ENCODE peak calls at places on chromosomes 16 and 17, in four cellular contexts. One of them, this sample, is unnamed.
A peak's percentile ranks its signal among the peaks of the same experiment; 100 is the strongest.

GRCh38 chr16:69772560-69773254 is 10.6 kb downstream of the WWP2 start:
- DNase-seq in GM23248: peak; percentile 12
- DNase-seq in HCT116: no peak
- DNase-seq in fibroblast of lung: peak; percentile 26
- DNase-seq in this sample: no peak

GRCh38 chr17:68400404-68400735 is 56.9 kb downstream of the WIPI1 start:
- DNase-seq in GM23248: no peak
- DNase-seq in HCT116: no peak
- DNase-seq in fibroblast of lung: no peak
- DNase-seq in this sample: no peak

GRCh38 chr17:45293413-45294211 is 23.2 kb downstream of the MAP3K14 start:
- DNase-seq in GM23248: peak; percentile 96
- DNase-seq in HCT116: peak; percentile 65
- DNase-seq in fibroblast of lung: peak; percentile 92
- DNase-seq in this sample: no peak

GRCh38 chr17:46035112-46035818 is 36.2 kb downstream of the STH start:
- DNase-seq in GM23248: no peak
- DNase-seq in HCT116: no peak
- DNase-seq in fibroblast of lung: no peak
- DNase-seq in this sample: no peak

GRCh38 chr17:44354582-44355309 is 8.9 kb downstream of the FAM171A2 start:
- DNase-seq in GM23248: peak; percentile 53
- DNase-seq in HCT116: no peak
- DNase-seq in fibroblast of lung: no peak
- DNase-seq in this sample: peak; percentile 84

GRCh38 chr17:4142107-4142900 is 526 bp downstream of the ZZEF1 start:
- DNase-seq in GM23248: peak; percentile 78
- DNase-seq in HCT116: no peak
- DNase-seq in fibroblast of lung: peak; percentile 34
- DNase-seq in this sample: peak; percentile 64

GRCh38 chr16:15521758-15522509 is 87.5 kb downstream of the BMERB1 start:
- DNase-seq in GM23248: no peak
- DNase-seq in HCT116: no peak
- DNase-seq in fibroblast of lung: no peak
- DNase-seq in this sample: no peak

GRCh38 chr17:49217651-49218413 is 7.3 kb downstream of the ABI3 start:
- DNase-seq in GM23248: no peak
- DNase-seq in HCT116: no peak
- DNase-seq in fibroblast of lung: no peak
- DNase-seq in this sample: peak; percentile 63

GRCh38 chr16:1817716-1818115 is 8.9 kb downstream of the HAGH start:
- DNase-seq in GM23248: no peak
- DNase-seq in HCT116: no peak
- DNase-seq in fibroblast of lung: no peak
- DNase-seq in this sample: no peak
- H2AFZ ChIP-seq in GM23248: no peak overlapping the region
- H2AFZ ChIP-seq in HCT116: no peak overlapping the region
- H2AFZ ChIP-seq in fibroblast of lung: no peak overlapping the region
- H2AFZ ChIP-seq in this sample: no peak overlapping the region

DNA sequence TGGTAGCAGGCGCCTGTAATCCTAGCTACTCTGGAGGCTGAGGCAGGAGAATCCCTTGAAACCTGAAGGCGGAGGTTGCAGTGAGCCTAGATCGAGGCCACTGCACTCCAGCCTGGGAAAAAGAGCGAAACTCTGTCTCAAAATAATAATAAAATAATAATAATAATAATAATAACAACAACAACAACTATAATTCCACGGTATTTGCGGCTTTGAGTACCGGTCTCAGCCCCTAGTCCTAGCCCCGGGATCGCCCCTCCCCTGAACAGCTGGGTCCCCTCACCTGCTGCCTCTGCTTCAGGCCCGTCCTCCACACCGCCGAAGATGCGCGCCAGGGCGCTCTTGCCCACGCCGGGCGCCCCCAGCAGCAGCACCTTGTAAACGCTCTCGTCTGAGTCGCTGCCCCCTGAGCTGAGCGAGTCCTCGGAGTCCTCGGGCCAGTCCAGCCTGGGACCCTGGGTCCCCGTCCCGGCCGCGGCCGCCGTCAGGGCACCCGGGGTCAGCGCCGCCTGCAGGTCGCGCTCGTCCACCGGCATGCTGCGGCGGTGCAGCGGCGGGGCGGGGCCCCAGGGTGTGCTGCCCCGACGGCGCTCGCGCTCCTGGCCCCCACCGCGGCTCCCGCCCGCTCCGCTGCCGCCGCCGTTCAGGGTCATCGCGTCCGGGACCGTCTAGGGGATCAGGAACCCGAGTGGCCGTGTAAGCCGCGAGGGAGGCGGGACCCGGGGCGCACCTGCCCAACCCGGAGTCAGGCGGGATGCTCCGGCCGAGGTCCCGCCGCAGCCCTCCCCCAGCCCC is 611 bp downstream of the RRAD start:
- DNase-seq in GM23248: peak; percentile 63
- DNase-seq in HCT116: no peak
- DNase-seq in fibroblast of lung: no peak
- DNase-seq in this sample: no peak
- H2AFZ ChIP-seq in GM23248: peak overlapping the region; percentile 47
- H2AFZ ChIP-seq in HCT116: no peak overlapping the region
- H2AFZ ChIP-seq in fibroblast of lung: no peak overlapping the region
- H2AFZ ChIP-seq in this sample: no peak overlapping the region

DNA sequence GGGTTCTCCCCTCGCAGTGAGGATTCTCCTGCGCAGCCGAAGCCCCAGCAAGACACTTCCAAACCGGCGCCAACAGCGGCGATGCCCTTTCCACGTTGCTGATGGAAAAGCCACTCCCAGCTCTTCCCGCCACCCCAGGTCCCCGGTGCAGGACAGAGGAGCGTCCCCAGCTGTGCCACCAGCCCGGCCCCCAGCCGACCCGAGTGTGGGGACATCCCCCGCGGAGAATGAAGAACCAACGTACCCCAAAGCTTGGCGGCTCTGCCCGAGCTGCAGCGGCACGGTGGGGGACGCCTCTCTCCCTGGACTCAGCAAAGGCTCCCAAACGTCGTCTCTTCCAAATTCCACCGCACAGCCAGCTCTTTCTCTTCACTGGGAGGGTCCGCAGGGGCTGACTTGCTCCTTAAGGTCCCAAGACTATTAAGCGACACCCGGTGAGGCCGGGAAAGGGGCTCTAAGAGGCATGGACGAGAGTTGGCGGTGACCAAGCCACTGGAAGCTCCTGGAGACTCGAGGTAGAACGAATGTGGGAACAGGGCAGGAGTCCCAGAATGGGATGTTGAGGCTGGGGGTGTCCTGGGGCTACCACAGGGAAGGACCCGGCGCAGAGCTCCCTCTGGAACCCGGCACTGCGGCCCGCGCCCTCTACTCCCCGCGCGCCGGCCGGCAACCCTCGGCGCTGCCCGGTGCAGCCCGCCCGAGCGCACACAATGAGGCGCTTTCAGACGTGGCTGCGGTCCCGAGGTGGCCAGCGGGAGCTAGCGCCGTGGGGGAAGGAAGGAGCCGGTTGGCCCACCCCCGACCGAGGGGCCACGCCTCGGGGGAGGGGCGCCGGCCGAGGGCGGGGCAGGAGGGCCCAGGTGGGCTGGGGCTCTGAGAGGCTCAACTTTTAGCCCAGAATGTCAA is at the start of gene CHST6:
- DNase-seq in GM23248: peak; percentile 54
- DNase-seq in HCT116: no peak
- DNase-seq in fibroblast of lung: peak; percentile 52
- DNase-seq in this sample: no peak
- H2AFZ ChIP-seq in GM23248: peak within 1 kb of the TSS; percentile 78
- H2AFZ ChIP-seq in HCT116: no peak within 1 kb of the TSS
- H2AFZ ChIP-seq in fibroblast of lung: peak within 1 kb of the TSS; percentile 34
- H2AFZ ChIP-seq in this sample: no peak within 1 kb of the TSS

DNA sequence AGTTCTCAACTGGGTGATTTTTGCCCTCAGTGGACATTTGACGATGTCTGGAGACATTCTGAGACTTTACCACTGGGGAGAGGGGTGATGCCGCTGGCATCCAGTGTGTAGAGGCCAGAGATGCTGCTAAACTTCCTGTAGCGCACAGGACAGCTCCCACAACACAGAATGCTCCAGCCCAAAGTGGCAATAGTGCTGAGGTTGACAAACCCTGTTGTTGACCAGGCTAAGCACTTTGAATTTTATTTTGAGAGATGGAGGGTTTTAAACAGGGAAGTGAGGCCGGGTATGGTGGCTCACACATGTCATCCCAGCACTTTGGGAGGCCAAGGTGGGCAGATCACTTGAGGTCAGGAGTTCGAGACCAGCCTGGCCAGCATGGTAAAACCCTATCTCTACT is 44.0 kb downstream of the SYT17 start:
- DNase-seq in GM23248: no peak
- DNase-seq in HCT116: no peak
- DNase-seq in fibroblast of lung: no peak
- DNase-seq in this sample: no peak
- H2AFZ ChIP-seq in GM23248: no peak overlapping the region
- H2AFZ ChIP-seq in HCT116: no peak overlapping the region
- H2AFZ ChIP-seq in fibroblast of lung: no peak overlapping the region
- H2AFZ ChIP-seq in this sample: no peak overlapping the region

This sample was measured in Karpas-422.